ENCODE peak calls at places on chromosomes 12 and 14, in four cellular contexts. O, E, Z and H are unnamed samples.

GRCh38 chr14:95885278-95885677 is 8.6 kb downstream of the TUNAR start:
- DNase-seq in E (no peak), Z (peak; percentile 24), O (no peak), H (no peak)

GRCh38 chr12:53160000-53160399 is 20.5 kb upstream of the ZNF740 start:
- DNase-seq in E (no peak), Z (no peak), O (no peak), H (no peak)

GRCh38 chr14:73785336-73785833 is 66.2 kb upstream of the PTGR2 start:
- DNase-seq in Z (no peak), E (peak; percentile 72), O (no peak), H (no peak)

GRCh38 chr14:93941293-93941910 is 14.3 kb downstream of the FAM181A start:
- DNase-seq in Z (no peak), O (no peak), E (no peak), H (no peak)

GRCh38 chr14:68653754-68654153 is 139.1 kb downstream of the ZFP36L1 start:
- DNase-seq in E (no peak), Z (no peak), O (no peak), H (no peak)

GRCh38 chr14:33647385-33647786 is 303.5 kb downstream of the EGLN3 start:
- DNase-seq in E (no peak), Z (peak; percentile 68), O (no peak), H (no peak)

GRCh38 chr12:57112492-57113294 is 1.5 kb upstream of the STAT6 start:
- DNase-seq in E (no peak), O (no peak), Z (no peak), H (peak; percentile 62)

GRCh38 chr14:66359500-66359899 is 126.7 kb upstream of the CCDC196 start:
- DNase-seq in Z (no peak), E (peak; percentile 78), O (no peak), H (no peak)

GRCh38 chr12:29222200-29222599 is 73.1 kb downstream of the FAR2 start:
- DNase-seq in E (no peak), Z (no peak), O (no peak), H (no peak)

GRCh38 chr12:120710805-120711296 is 593 bp downstream of the UNC119B start:
- DNase-seq in E (peak; percentile 52), Z (no peak), O (no peak), H (no peak)

GRCh38 chr14:101022916-101023435 is 119.5 kb upstream of the RTL1 start:
- DNase-seq in E (no peak), O (no peak), Z (peak; percentile 46), H (peak; percentile 67)

GRCh38 chr12:57055834-57056233 is 5.9 kb upstream of the MYO1A start:
- DNase-seq in Z (no peak), E (no peak), O (no peak), H (no peak)

GRCh38 chr12:25386823-25387134 is 136.1 kb upstream of the KRAS start:
- DNase-seq in O (no peak), E (no peak), Z (no peak), H (no peak)

GRCh38 chr14:64391113-64391725 is 3.1 kb downstream of the MTHFD1 start:
- DNase-seq in O (no peak), Z (no peak), E (no peak), H (no peak)

GRCh38 chr12:91072931-91073330 is 15.1 kb upstream of the KERA start:
- DNase-seq in O (no peak), Z (no peak), E (no peak), H (no peak)

GRCh38 chr12:58190624-58191023 is 249.3 kb downstream of the ATP23 start:
- DNase-seq in O (no peak), Z (no peak), E (no peak), H (no peak)

GRCh38 chr12:45379261-45379660 is 163.4 kb downstream of the ANO6 start:
- DNase-seq in E (no peak), Z (peak; percentile 66), O (no peak), H (no peak)

GRCh38 chr12:57549203-57549908 is 488 bp upstream of the KIF5A start:
- DNase-seq in Z (no peak), E (no peak), O (no peak), H (no peak)

GRCh38 chr14:65100905-65101541 is 1.3 kb downstream of the MAX start:
- DNase-seq in O (no peak), E (no peak), Z (no peak), H (no peak)

GRCh38 chr12:27974735-27975221 is 2.2 kb upstream of the PTHLH start:
- DNase-seq in O (no peak), Z (no peak), E (no peak), H (no peak)

GRCh38 chr14:94578712-94579111 is 2.5 kb upstream of the SERPINA5 start:
- DNase-seq in O (no peak), E (no peak), Z (no peak), H (no peak)

GRCh38 chr14:92173668-92174067 is 51.9 kb downstream of the CPSF2 start:
- DNase-seq in O (no peak), Z (no peak), E (no peak), H (no peak)

GRCh38 chr12:57803317-57803893 is 15.1 kb downstream of the AVIL start:
- DNase-seq in E (peak; percentile 64), O (no peak), Z (no peak), H (no peak)

GRCh38 chr14:100653409-100653808 is 66.2 kb upstream of the BEGAIN start:
- DNase-seq in O (no peak), E (no peak), Z (no peak), H (no peak)

GRCh38 chr14:96090441-96091148 is 51.4 kb downstream of the C14orf132 start:
- DNase-seq in Z (peak; percentile 41), O (no peak), E (peak; percentile 70), H (no peak)

GRCh38 chr12:120466560-120467315 is 2.8 kb downstream of the SRSF9 start:
- DNase-seq in E (peak; percentile 56), Z (no peak), O (no peak), H (no peak)

GRCh38 chr12:12927211-12928079 is 24.5 kb downstream of the GPRC5D start:
- DNase-seq in O (no peak), E (no peak), Z (peak; percentile 60), H (peak; percentile 83)

GRCh38 chr14:67970923-67971322 is 151.3 kb downstream of the RAD51B start:
- DNase-seq in O (no peak), E (no peak), Z (no peak), H (no peak)

GRCh38 chr12:91040356-91040755 is 17.5 kb downstream of the KERA start:
- DNase-seq in O (no peak), Z (no peak), E (no peak), H (no peak)

GRCh38 chr14:35332517-35333346 is 40.5 kb downstream of the PSMA6 start:
- DNase-seq in O (no peak), Z (no peak), E (peak; percentile 75), H (no peak)

GRCh38 chr14:31194095-31194494 is 13.5 kb downstream of the HECTD1 start:
- DNase-seq in Z (no peak), O (no peak), E (no peak), H (no peak)

GRCh38 chr12:12606793-12607589 is 4.7 kb upstream of the CREBL2 start:
- DNase-seq in Z (no peak), O (no peak), E (no peak), H (no peak)

GRCh38 chr14:22478670-22479069 is 110.4 kb downstream of the DAD1 start:
- DNase-seq in E (peak; percentile 26), Z (no peak), O (no peak), H (no peak)

GRCh38 chr12:87266305-87266704 is 762.9 kb downstream of the C12orf50 start:
- DNase-seq in E (peak; percentile 4), Z (no peak), O (no peak), H (no peak)

GRCh38 chr14:71289536-71289935 is 382.3 kb downstream of the PCNX1 start:
- DNase-seq in E (no peak), O (no peak), Z (no peak), H (no peak)

GRCh38 chr14:75361751-75362433 is 65.9 kb upstream of the JDP2 start:
- DNase-seq in O (no peak), E (no peak), Z (no peak), H (no peak)

GRCh38 chr14:69351385-69351784 is 46.7 kb downstream of the ERH start:
- DNase-seq in O (no peak), Z (no peak), E (no peak), H (no peak)

GRCh38 chr14:75800792-75801191 is 139.7 kb downstream of the TTLL5 start:
- DNase-seq in E (no peak), O (no peak), Z (no peak), H (no peak)

GRCh38 chr14:52312872-52313492 is 1.1 kb upstream of the PTGER2 start:
- DNase-seq in E (peak; percentile 5), O (no peak), Z (no peak), H (no peak)

GRCh38 chr14:52313493-52313881 is 625 bp upstream of the PTGER2 start:
- DNase-seq in E (no peak), Z (no peak), O (no peak), H (no peak)

GRCh38 chr14:52315355-52315718 is 1.2 kb downstream of the PTGER2 start:
- DNase-seq in Z (no peak), O (no peak), E (no peak), H (no peak)

GRCh38 chr14:52314521-52315354 is 626 bp downstream of the PTGER2 start:
- DNase-seq in O (no peak), E (peak; percentile 30), Z (peak; percentile 70), H (peak; percentile 70)

DNA sequence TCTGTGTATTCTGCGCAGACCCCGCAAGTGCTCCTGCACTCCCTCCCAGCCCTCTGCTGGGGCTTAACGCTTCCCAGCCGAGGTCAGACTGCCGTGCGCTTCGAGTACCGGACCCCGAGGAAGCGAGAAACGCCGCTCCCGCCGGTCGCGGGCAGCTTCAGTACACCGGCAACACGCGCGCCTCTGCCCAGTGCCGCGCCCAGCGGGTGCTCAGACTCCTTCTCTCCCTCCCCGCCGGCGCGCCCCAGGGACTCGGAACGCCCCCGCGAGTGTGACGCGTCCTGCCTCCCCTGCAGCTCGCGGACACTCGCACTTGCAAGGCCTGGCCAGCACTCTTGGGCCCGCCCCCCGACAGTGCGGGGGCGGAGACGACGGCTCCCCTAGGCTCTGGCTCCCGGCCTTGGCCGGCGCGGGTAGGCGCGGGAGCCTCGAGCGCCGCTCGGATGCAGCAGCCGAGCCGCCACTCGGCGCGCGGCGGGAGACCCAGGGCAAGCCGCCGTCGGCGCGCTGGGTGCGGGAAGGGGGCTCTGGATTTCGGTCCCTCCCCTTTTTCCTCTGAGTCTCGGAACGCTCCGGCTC is at the start of gene PTGER2:
- DNase-seq in O (peak; percentile 60), E (peak; percentile 86), Z (peak; percentile 89), H (peak; percentile 92)
- H3K27me3 ChIP-seq in O (no peaks in the 10 kb centered on the region), E (peaks cover 20% of the 10 kb centered on the region), Z (peaks cover 21% of the 10 kb centered on the region), H (peaks cover 22% of the 10 kb centered on the region)

GRCh38 chr12:132608231-132609171 is 1.9 kb downstream of the LRCOL1 start:
- DNase-seq in E (no peak), Z (no peak), O (no peak), H (no peak)
- H3K27ac ChIP-seq in E (no peak overlapping the region), Z (no peak overlapping the region), O (no peak overlapping the region), H (no peak overlapping the region)

DNA sequence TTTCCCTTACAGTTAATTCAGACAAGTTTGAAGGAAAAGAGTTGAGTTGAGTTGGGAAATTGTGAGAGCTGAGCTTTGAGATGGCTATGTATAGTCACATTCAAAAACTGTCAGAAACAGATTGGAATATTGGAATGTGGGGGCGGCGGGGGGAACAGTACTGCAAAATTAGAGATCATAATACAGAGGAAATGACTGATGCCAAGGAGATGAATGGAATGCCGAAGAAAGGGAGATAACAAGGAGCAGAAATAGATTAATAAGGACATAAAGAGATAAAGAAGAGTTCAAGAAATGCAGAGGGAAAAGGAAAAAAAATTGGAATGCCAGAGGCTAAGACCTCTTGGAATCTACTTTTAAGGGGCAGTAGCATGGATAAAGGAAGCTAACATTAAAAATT is 3.2 kb upstream of the OR4K5 start:
- DNase-seq in O (no peak), Z (no peak), E (no peak), H (no peak)
- H3K9me3 ChIP-seq in O (no peaks in the 10 kb centered on the region), Z (no peaks in the 10 kb centered on the region), E (peaks cover 10% of the 10 kb centered on the region), H (peaks cover 13% of the 10 kb centered on the region)

GRCh38 chr12:108266131-108266530 is 73.0 kb downstream of the CMKLR1 start:
- DNase-seq in E (no peak), O (no peak), Z (no peak), H (no peak)
- H3K27me3 ChIP-seq in E (no peaks in the 10 kb centered on the region), O (no peaks in the 10 kb centered on the region), Z (peaks cover 3% of the 10 kb centered on the region), H (peaks cover 7% of the 10 kb centered on the region)

GRCh38 chr14:61585598-61586538 is 109.4 kb upstream of the HIF1A start:
- DNase-seq in Z (no peak), O (peak; percentile 39), E (peak; percentile 72), H (no peak)
- H3K27ac ChIP-seq in Z (peak overlapping the region; percentile 99), O (peak overlapping the region; percentile 85), E (peak overlapping the region; percentile 87), H (peak overlapping the region; percentile 57)